ENCODE peak calls at places on chromosomes 6 and 20, in four cellular contexts. C is lung microvascular endothelial cell; S is stimulated activated CD8-positive, alpha-beta memory T cell treated with anti-CD3 and anti-CD28 coated beads, Interleukin-4, amount 100 ng/mL, for 4 hours; Z is activated T-cell treated with anti-CD3 and anti-CD28 coated beads, Interleukin-2, amount 50 U/mL, for 72 hours. I is an unnamed sample.

GRCh38 chr20:63520939-63521601 is 505 bp downstream of the PPDPF start:
- DNase-seq in C (peak; percentile 53), S (peak; percentile 31), Z (peak; percentile 67), I (peak; percentile 50)

GRCh38 chr20:62219101-62219991 is 732 bp downstream of the HRH3 start:
- DNase-seq in C (peak; percentile 29), S (no peak), Z (no peak), I (no peak)

GRCh38 chr6:137768935-137769334 is 98.1 kb upstream of the TNFAIP3 start:
- DNase-seq in C (no peak), S (no peak), Z (no peak), I (no peak)

GRCh38 chr6:122799916-122800701 is 11.1 kb downstream of the SMPDL3A start:
- DNase-seq in C (no peak), S (no peak), Z (no peak), I (no peak)

GRCh38 chr6:33957391-33958207 is 153.8 kb upstream of the MLN start:
- DNase-seq in C (no peak), S (no peak), Z (no peak), I (no peak)

GRCh38 chr6:32883789-32884188 is 29.8 kb downstream of the PSMB9 start:
- DNase-seq in C (no peak), S (no peak), Z (no peak), I (no peak)

GRCh38 chr20:57004416-57004815 is 262.0 kb downstream of the BMP7 start:
- DNase-seq in C (no peak), S (no peak), Z (no peak), I (no peak)

GRCh38 chr20:63135411-63135810 is 80.5 kb downstream of the YTHDF1 start:
- DNase-seq in C (no peak), S (no peak), Z (no peak), I (peak; percentile 31)

GRCh38 chr20:21526776-21527175 is 12.9 kb upstream of the NKX2-2 start:
- DNase-seq in C (no peak), S (no peak), Z (no peak), I (no peak)

GRCh38 chr20:24993337-24994185 is 1.0 kb upstream of the APMAP start:
- DNase-seq in C (peak; percentile 65), S (no peak), Z (no peak), I (no peak)

I was measured in CMK.